ENCODE peak calls at places on chromosomes 12 and 14, in eight cellular contexts. One of them, this sample, is unnamed.

GRCh38 chr12:89351489-89352241 is 636 bp downstream of the DUSP6 start:
- DNase-seq in heart right ventricle: peak
- DNase-seq in astrocyte: peak
- DNase-seq in HCT116: no peak
- DNase-seq in ascending aorta: peak
- DNase-seq in fibroblast of lung: peak
- DNase-seq in GM23248: peak
- DNase-seq in transverse colon: peak
- DNase-seq in this sample: no peak

GRCh38 chr14:95313246-95313645 is 6.5 kb downstream of the CLMN start:
- DNase-seq in heart right ventricle: no peak
- DNase-seq in astrocyte: no peak
- DNase-seq in HCT116: no peak
- DNase-seq in ascending aorta: no peak
- DNase-seq in fibroblast of lung: no peak
- DNase-seq in GM23248: no peak
- DNase-seq in transverse colon: no peak
- DNase-seq in this sample: no peak

GRCh38 chr12:91529829-91530228 is 347.2 kb upstream of the DCN start:
- DNase-seq in heart right ventricle: no peak
- DNase-seq in astrocyte: peak
- DNase-seq in HCT116: no peak
- DNase-seq in ascending aorta: no peak
- DNase-seq in fibroblast of lung: peak
- DNase-seq in GM23248: peak
- DNase-seq in transverse colon: no peak
- DNase-seq in this sample: no peak

GRCh38 chr12:66947119-66947518 is 268.2 kb upstream of the GRIP1 start:
- DNase-seq in heart right ventricle: no peak
- DNase-seq in astrocyte: peak
- DNase-seq in HCT116: no peak
- DNase-seq in ascending aorta: no peak
- DNase-seq in fibroblast of lung: no peak
- DNase-seq in GM23248: no peak
- DNase-seq in transverse colon: no peak
- DNase-seq in this sample: no peak

GRCh38 chr12:108700833-108701450 is 30.4 kb downstream of the CORO1C start:
- DNase-seq in heart right ventricle: no peak
- DNase-seq in astrocyte: no peak
- DNase-seq in HCT116: no peak
- DNase-seq in ascending aorta: no peak
- DNase-seq in fibroblast of lung: peak
- DNase-seq in GM23248: peak
- DNase-seq in transverse colon: no peak
- DNase-seq in this sample: no peak

GRCh38 chr14:89399594-89400068 is 17.4 kb downstream of the FOXN3 start:
- DNase-seq in heart right ventricle: peak
- DNase-seq in astrocyte: peak
- DNase-seq in HCT116: no peak
- DNase-seq in ascending aorta: no peak
- DNase-seq in fibroblast of lung: peak
- DNase-seq in GM23248: peak
- DNase-seq in transverse colon: no peak
- DNase-seq in this sample: peak

GRCh38 chr12:124928095-124928911 is 13.9 kb upstream of the UBC start:
- DNase-seq in heart right ventricle: peak
- DNase-seq in astrocyte: peak
- DNase-seq in HCT116: peak
- DNase-seq in ascending aorta: peak
- DNase-seq in fibroblast of lung: peak
- DNase-seq in GM23248: peak
- DNase-seq in transverse colon: peak
- DNase-seq in this sample: no peak

GRCh38 chr12:58502236-58502635 is 418.1 kb downstream of the LRIG3 start:
- DNase-seq in heart right ventricle: no peak
- DNase-seq in astrocyte: peak
- DNase-seq in HCT116: no peak
- DNase-seq in ascending aorta: no peak
- DNase-seq in fibroblast of lung: peak
- DNase-seq in GM23248: peak
- DNase-seq in transverse colon: no peak
- DNase-seq in this sample: no peak

GRCh38 chr12:116116650-116117424 is 160.7 kb downstream of the MED13L start:
- DNase-seq in heart right ventricle: no peak
- DNase-seq in astrocyte: no peak
- DNase-seq in HCT116: no peak
- DNase-seq in ascending aorta: no peak
- DNase-seq in fibroblast of lung: no peak
- DNase-seq in GM23248: no peak
- DNase-seq in transverse colon: no peak
- DNase-seq in this sample: no peak

GRCh38 chr14:24113379-24113800 is 1.2 kb upstream of the DCAF11 start:
- DNase-seq in heart right ventricle: no peak
- DNase-seq in astrocyte: no peak
- DNase-seq in HCT116: no peak
- DNase-seq in ascending aorta: no peak
- DNase-seq in fibroblast of lung: no peak
- DNase-seq in GM23248: peak
- DNase-seq in transverse colon: no peak
- DNase-seq in this sample: no peak

GRCh38 chr14:54348001-54348611 is 48.7 kb upstream of the CDKN3 start:
- DNase-seq in heart right ventricle: peak
- DNase-seq in astrocyte: no peak
- DNase-seq in HCT116: peak
- DNase-seq in ascending aorta: no peak
- DNase-seq in fibroblast of lung: peak
- DNase-seq in GM23248: peak
- DNase-seq in transverse colon: no peak
- DNase-seq in this sample: no peak

GRCh38 chr14:21382886-21383847 is 652 bp downstream of the SUPT16H start:
- DNase-seq in heart right ventricle: peak
- DNase-seq in astrocyte: peak
- DNase-seq in HCT116: no peak
- DNase-seq in ascending aorta: peak
- DNase-seq in fibroblast of lung: peak
- DNase-seq in GM23248: peak
- DNase-seq in transverse colon: peak
- DNase-seq in this sample: no peak

GRCh38 chr12:2930865-2931264 is 28.3 kb upstream of the TEAD4 start:
- DNase-seq in heart right ventricle: no peak
- DNase-seq in astrocyte: no peak
- DNase-seq in HCT116: no peak
- DNase-seq in ascending aorta: no peak
- DNase-seq in fibroblast of lung: no peak
- DNase-seq in GM23248: no peak
- DNase-seq in transverse colon: no peak
- DNase-seq in this sample: no peak

GRCh38 chr14:37901978-37902377 is 305.7 kb upstream of the SSTR1 start:
- DNase-seq in heart right ventricle: peak
- DNase-seq in astrocyte: peak
- DNase-seq in HCT116: no peak
- DNase-seq in ascending aorta: peak
- DNase-seq in fibroblast of lung: peak
- DNase-seq in GM23248: peak
- DNase-seq in transverse colon: no peak
- DNase-seq in this sample: peak

GRCh38 chr12:104976703-104977102 is 9.4 kb upstream of the NOPCHAP1 start:
- DNase-seq in heart right ventricle: no peak
- DNase-seq in astrocyte: no peak
- DNase-seq in HCT116: no peak
- DNase-seq in ascending aorta: no peak
- DNase-seq in fibroblast of lung: no peak
- DNase-seq in GM23248: no peak
- DNase-seq in transverse colon: no peak
- DNase-seq in this sample: no peak

GRCh38 chr12:28242888-28243633 is 52.8 kb downstream of the CCDC91 start:
- DNase-seq in heart right ventricle: no peak
- DNase-seq in astrocyte: peak
- DNase-seq in HCT116: no peak
- DNase-seq in ascending aorta: no peak
- DNase-seq in fibroblast of lung: no peak
- DNase-seq in GM23248: no peak
- DNase-seq in transverse colon: no peak
- DNase-seq in this sample: no peak

GRCh38 chr12:124774462-124775167 is 89.0 kb downstream of the SCARB1 start:
- DNase-seq in heart right ventricle: no peak
- DNase-seq in astrocyte: peak
- DNase-seq in HCT116: no peak
- DNase-seq in ascending aorta: peak
- DNase-seq in fibroblast of lung: peak
- DNase-seq in GM23248: peak
- DNase-seq in transverse colon: peak
- DNase-seq in this sample: peak

DNA sequence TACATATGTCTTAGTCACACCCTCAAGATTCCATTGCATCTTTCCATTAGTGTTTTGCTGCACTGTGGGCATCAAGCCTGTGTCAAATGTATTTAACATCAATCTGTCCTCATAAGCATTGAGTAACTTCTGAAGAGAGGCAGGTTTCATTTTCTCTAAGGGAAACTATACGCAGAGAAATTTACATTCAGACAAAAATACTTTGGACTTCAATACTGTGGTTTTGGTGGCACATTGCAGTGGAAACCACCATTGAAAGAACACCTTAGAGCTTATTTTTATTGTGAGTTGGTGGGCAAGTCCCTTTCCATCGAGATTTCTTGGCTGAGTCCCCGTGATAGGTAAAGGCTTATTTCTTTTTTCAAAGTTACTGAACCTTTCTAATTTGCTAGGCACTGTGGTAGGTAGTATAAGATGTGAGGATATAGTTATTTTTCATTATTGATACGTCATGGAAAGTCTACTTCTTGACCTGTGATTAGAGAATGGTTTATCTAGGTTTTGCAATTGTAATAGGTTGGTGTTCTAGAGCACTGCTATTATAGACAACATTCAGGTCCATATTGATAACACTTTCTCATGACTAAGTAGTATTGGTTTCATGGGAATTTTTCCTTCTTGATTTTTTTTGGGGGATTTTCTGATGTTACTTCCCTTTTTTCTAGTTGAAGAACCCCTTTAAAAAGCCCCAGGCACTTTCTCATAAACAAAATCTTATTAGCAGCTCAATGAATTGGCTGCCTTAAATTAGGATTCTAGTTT is 81.9 kb downstream of the CFAP54 start:
- DNase-seq in heart right ventricle: no peak
- DNase-seq in astrocyte: peak
- DNase-seq in HCT116: no peak
- DNase-seq in ascending aorta: no peak
- DNase-seq in fibroblast of lung: no peak
- DNase-seq in GM23248: no peak
- DNase-seq in transverse colon: no peak
- DNase-seq in this sample: no peak
- H3K4me3 ChIP-seq in heart right ventricle: no peak
- H3K4me3 ChIP-seq in astrocyte: no peak
- H3K4me3 ChIP-seq in HCT116: no peak
- H3K4me3 ChIP-seq in ascending aorta: no peak
- H3K4me3 ChIP-seq in fibroblast of lung: no peak
- H3K4me3 ChIP-seq in GM23248: no peak
- H3K4me3 ChIP-seq in transverse colon: no peak
- H3K4me3 ChIP-seq in this sample: no peak

GRCh38 chr12:41919025-41919424 is 225.6 kb downstream of the GXYLT1 start:
- DNase-seq in heart right ventricle: no peak
- DNase-seq in astrocyte: no peak
- DNase-seq in HCT116: no peak
- DNase-seq in ascending aorta: no peak
- DNase-seq in fibroblast of lung: no peak
- DNase-seq in GM23248: no peak
- DNase-seq in transverse colon: no peak
- DNase-seq in this sample: no peak
- H3K4me3 ChIP-seq in heart right ventricle: no peak
- H3K4me3 ChIP-seq in astrocyte: no peak
- H3K4me3 ChIP-seq in HCT116: no peak
- H3K4me3 ChIP-seq in ascending aorta: no peak
- H3K4me3 ChIP-seq in fibroblast of lung: no peak
- H3K4me3 ChIP-seq in GM23248: no peak
- H3K4me3 ChIP-seq in transverse colon: no peak
- H3K4me3 ChIP-seq in this sample: no peak

GRCh38 chr12:55499810-55500252 is 7.7 kb downstream of the OR6C68 start:
- DNase-seq in heart right ventricle: no peak
- DNase-seq in astrocyte: no peak
- DNase-seq in HCT116: no peak
- DNase-seq in ascending aorta: no peak
- DNase-seq in fibroblast of lung: no peak
- DNase-seq in GM23248: no peak
- DNase-seq in transverse colon: no peak
- DNase-seq in this sample: no peak
- H3K4me3 ChIP-seq in heart right ventricle: no peak
- H3K4me3 ChIP-seq in astrocyte: no peak
- H3K4me3 ChIP-seq in HCT116: no peak
- H3K4me3 ChIP-seq in ascending aorta: no peak
- H3K4me3 ChIP-seq in fibroblast of lung: no peak
- H3K4me3 ChIP-seq in GM23248: no peak
- H3K4me3 ChIP-seq in transverse colon: no peak
- H3K4me3 ChIP-seq in this sample: no peak

GRCh38 chr12:82682326-82682725 is 4.4 kb upstream of the TMTC2 start:
- DNase-seq in heart right ventricle: no peak
- DNase-seq in astrocyte: no peak
- DNase-seq in HCT116: no peak
- DNase-seq in ascending aorta: no peak
- DNase-seq in fibroblast of lung: no peak
- DNase-seq in GM23248: peak
- DNase-seq in transverse colon: no peak
- DNase-seq in this sample: no peak

GRCh38 chr12:82686223-82687019 is at the start of gene TMTC2:
- DNase-seq in heart right ventricle: peak
- DNase-seq in astrocyte: peak
- DNase-seq in HCT116: peak
- DNase-seq in ascending aorta: peak
- DNase-seq in fibroblast of lung: peak
- DNase-seq in GM23248: peak
- DNase-seq in transverse colon: peak
- DNase-seq in this sample: peak

GRCh38 chr12:82685721-82686222 is 934 bp upstream of the TMTC2 start:
- DNase-seq in heart right ventricle: peak
- DNase-seq in astrocyte: peak
- DNase-seq in HCT116: peak
- DNase-seq in ascending aorta: peak
- DNase-seq in fibroblast of lung: peak
- DNase-seq in GM23248: peak
- DNase-seq in transverse colon: peak
- DNase-seq in this sample: peak

GRCh38 chr12:82687020-82687951 is 580 bp downstream of the TMTC2 start:
- DNase-seq in heart right ventricle: peak
- DNase-seq in astrocyte: peak
- DNase-seq in HCT116: peak
- DNase-seq in ascending aorta: no peak
- DNase-seq in fibroblast of lung: peak
- DNase-seq in GM23248: peak
- DNase-seq in transverse colon: peak
- DNase-seq in this sample: no peak

DNA sequence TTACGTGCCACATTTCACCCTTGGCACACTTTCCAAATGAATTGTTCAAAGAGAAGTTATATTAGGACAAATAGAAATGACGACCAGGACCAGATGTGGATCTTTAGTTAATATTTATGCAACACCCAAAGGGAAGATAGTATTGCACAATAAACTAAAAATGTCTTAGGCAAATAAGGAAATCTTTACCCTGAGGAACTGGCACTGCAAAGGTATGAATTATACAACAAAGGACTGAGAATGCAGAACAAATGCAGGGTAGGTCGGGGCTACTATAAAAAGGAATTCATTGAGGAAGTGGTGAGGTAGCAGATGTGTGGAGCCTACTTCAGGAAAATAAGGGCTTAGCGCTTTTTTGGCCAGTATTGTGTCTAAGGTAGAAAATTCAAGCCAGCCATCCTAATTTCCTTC is 3.9 kb upstream of the TMTC2 start:
- DNase-seq in heart right ventricle: no peak
- DNase-seq in astrocyte: no peak
- DNase-seq in HCT116: no peak
- DNase-seq in ascending aorta: no peak
- DNase-seq in fibroblast of lung: peak
- DNase-seq in GM23248: peak
- DNase-seq in transverse colon: no peak
- DNase-seq in this sample: no peak
- H3K4me3 ChIP-seq in heart right ventricle: no peak
- H3K4me3 ChIP-seq in astrocyte: no peak
- H3K4me3 ChIP-seq in HCT116: no peak
- H3K4me3 ChIP-seq in ascending aorta: no peak
- H3K4me3 ChIP-seq in fibroblast of lung: no peak
- H3K4me3 ChIP-seq in GM23248: no peak
- H3K4me3 ChIP-seq in transverse colon: no peak
- H3K4me3 ChIP-seq in this sample: no peak